ENCODE peak calls at places on chromosomes 7 and 10, in six cellular contexts. V is HepG2, Y is GM12878, K is H1, C is NT2/D1, H is K562. N is an unnamed sample.

GRCh38 chr10:132904169-132904813 is 38.1 kb downstream of the CFAP46 start:
- DNase-seq in V (peak; percentile 39), Y (no peak), K (peak; percentile 83), C (no peak), H (peak; percentile 53), N (peak; percentile 29)

GRCh38 chr7:101442426-101443070 is 79.9 kb downstream of the COL26A1 start:
- DNase-seq in V (no peak), Y (no peak), K (no peak), C (no peak), H (no peak), N (no peak)

GRCh38 chr7:3294432-3295100 is 6.5 kb upstream of the SDK1 start:
- DNase-seq in V (no peak), Y (no peak), K (peak; percentile 64), C (no peak), H (no peak), N (no peak)

GRCh38 chr10:22611425-22612111 is 102.8 kb downstream of the PIP4K2A start:
- DNase-seq in V (no peak), Y (peak; percentile 57), K (no peak), C (no peak), H (no peak), N (no peak)

GRCh38 chr10:35416628-35417625 is 80.6 kb downstream of the CCNY start:
- DNase-seq in V (no peak), Y (no peak), K (no peak), C (no peak), H (no peak), N (no peak)

GRCh38 chr7:132901241-132901640 is 180.6 kb downstream of the CHCHD3 start:
- DNase-seq in V (no peak), Y (no peak), K (no peak), C (no peak), H (no peak), N (no peak)

GRCh38 chr10:102280397-102281015 is 35.2 kb downstream of the GBF1 start:
- DNase-seq in V (no peak), Y (no peak), K (no peak), C (no peak), H (no peak), N (no peak)

GRCh38 chr7:7944619-7945282 is 23.8 kb upstream of the GLCCI1 start:
- DNase-seq in V (no peak), Y (peak; percentile 99), K (no peak), C (no peak), H (no peak), N (no peak)

GRCh38 chr10:118173326-118173725 is 126.6 kb upstream of the RAB11FIP2 start:
- DNase-seq in V (no peak), Y (no peak), K (no peak), C (no peak), H (no peak), N (no peak)

GRCh38 chr7:109844362-109844761 is 1246.6 kb upstream of the LRRN3 start:
- DNase-seq in V (peak; percentile 5), Y (no peak), K (no peak), C (no peak), H (no peak), N (peak; percentile 35)

GRCh38 chr7:21526007-21526406 is 16.8 kb upstream of the DNAH11 start:
- DNase-seq in V (peak; percentile 5), Y (no peak), K (no peak), C (peak; percentile 18), H (no peak), N (peak; percentile 4)

GRCh38 chr10:71921319-71922027 is 42.7 kb upstream of the CHST3 start:
- DNase-seq in V (no peak), Y (no peak), K (no peak), C (no peak), H (no peak), N (no peak)

GRCh38 chr10:69057951-69058297 is 30.0 kb upstream of the SRGN start:
- DNase-seq in V (no peak), Y (no peak), K (no peak), C (no peak), H (no peak), N (no peak)

GRCh38 chr7:132206594-132206993 is 369.7 kb downstream of the PLXNA4 start:
- DNase-seq in V (no peak), Y (no peak), K (no peak), C (peak; percentile 76), H (no peak), N (no peak)

GRCh38 chr7:104252409-104253134 is 44.8 kb upstream of the ORC5 start:
- DNase-seq in V (peak; percentile 12), Y (no peak), K (no peak), C (no peak), H (peak; percentile 14), N (peak; percentile 16)

GRCh38 chr10:79223001-79223345 is 124.3 kb upstream of the PPIF start:
- DNase-seq in V (no peak), Y (no peak), K (no peak), C (no peak), H (no peak), N (no peak)

GRCh38 chr10:123213192-123213591 is 59.0 kb downstream of the BUB3 start:
- DNase-seq in V (no peak), Y (no peak), K (peak; percentile 46), C (no peak), H (peak; percentile 8), N (no peak)

GRCh38 chr7:3067606-3068005 is 23.9 kb upstream of the CARD11 start:
- DNase-seq in V (no peak), Y (no peak), K (no peak), C (no peak), H (no peak), N (no peak)

DNA sequence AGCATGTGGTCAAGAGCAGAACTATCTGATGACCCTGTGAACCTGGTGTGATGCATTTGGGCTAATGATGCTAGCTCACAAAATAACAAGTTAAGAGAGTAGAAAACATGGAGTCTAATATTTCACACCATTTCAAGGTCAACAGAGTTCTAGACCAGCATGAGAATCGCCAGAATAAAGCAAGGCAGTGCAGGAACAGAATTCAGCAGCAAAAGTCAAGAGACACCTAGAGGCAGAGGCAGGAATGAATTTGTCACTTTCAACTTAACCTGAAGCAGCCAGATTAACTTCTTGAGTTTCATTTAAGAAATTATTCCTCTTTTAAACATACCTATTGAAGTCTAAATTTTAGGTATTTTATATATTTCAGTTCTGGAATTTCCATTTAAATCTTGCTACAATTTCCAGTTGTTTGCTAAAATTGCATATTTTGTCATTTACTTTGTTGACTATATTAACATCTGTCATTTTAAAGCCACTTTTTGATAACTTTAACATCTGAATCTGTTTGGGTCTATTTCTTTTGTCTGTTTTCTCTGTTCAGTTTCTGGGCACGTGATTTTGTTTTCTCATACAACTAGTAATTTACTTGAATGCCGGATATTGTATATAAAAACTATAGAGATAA is 44.2 kb upstream of the PRSS58 start:
- DNase-seq in V (no peak), Y (no peak), K (no peak), C (no peak), H (no peak), N (peak; percentile 22)
- TF ChIP-seq ZNF274 in V (no peak), Y (no peak), K (no peak), C (no peak), H (no peak), N (no peak)

DNA sequence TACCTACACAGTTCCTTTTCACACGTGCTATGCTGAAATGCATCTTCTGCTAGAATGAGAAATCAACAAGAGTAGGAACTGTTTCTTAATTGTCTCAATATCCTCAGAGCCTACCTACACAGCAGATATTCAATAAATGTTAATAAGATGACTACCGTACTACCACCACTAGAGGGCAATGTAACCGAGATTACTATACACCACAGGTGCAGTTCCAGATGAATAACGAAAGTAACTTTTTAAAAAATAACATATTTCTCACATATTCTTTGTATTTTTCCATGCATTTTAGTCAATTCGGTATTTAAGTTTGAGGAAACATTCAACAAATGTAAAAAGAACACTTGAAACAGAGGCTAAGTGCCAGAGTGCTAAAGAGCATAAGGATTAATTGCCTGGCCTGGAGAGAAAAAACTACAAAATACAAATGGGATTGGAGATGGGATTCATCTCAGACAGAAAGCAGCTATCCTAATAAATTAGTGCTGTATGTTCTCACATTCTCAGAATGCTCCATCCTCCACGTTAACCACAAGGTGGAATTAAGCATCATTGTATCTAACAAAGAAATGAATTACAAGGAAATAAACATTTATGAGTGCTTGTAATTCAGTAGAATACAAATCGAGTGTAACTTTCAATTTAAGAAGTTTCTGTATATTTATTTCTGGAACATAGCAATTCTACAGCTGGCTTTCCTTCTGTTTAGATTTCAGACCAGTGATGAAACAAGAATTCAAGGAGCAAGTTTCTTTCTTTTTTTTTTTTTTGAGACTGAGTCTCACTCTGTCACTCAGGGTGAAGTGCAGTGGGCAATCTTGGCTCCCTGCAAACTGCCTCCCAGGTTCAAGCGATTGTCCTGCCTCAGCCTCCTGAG is 20.3 kb upstream of the HECTD2 start:
- DNase-seq in V (peak; percentile 54), Y (no peak), K (no peak), C (no peak), H (peak; percentile 15), N (peak; percentile 37)
- TF ChIP-seq ZNF274 in V (no peak), Y (no peak), K (no peak), C (no peak), H (no peak), N (no peak)

GRCh38 chr7:68629-69028 is 123.7 kb upstream of the FAM20C start:
- DNase-seq in V (no peak), Y (no peak), K (no peak), C (no peak), H (peak; percentile 47), N (no peak)

GRCh38 chr7:66296-66695 is 126.1 kb upstream of the FAM20C start:
- DNase-seq in V (no peak), Y (no peak), K (no peak), C (no peak), H (no peak), N (no peak)

GRCh38 chr7:65554-65953 is 126.8 kb upstream of the FAM20C start:
- DNase-seq in V (no peak), Y (no peak), K (no peak), C (no peak), H (no peak), N (no peak)

GRCh38 chr7:66741-67140 is 125.6 kb upstream of the FAM20C start:
- DNase-seq in V (no peak), Y (no peak), K (no peak), C (no peak), H (no peak), N (no peak)

GRCh38 chr7:67738-68395 is 124.5 kb upstream of the FAM20C start:
- DNase-seq in V (no peak), Y (no peak), K (no peak), C (no peak), H (no peak), N (no peak)
- TF ChIP-seq ZNF274 in V (no peak), Y (no peak), K (no peak), C (no peak), H (no peak), N (no peak)

DNA sequence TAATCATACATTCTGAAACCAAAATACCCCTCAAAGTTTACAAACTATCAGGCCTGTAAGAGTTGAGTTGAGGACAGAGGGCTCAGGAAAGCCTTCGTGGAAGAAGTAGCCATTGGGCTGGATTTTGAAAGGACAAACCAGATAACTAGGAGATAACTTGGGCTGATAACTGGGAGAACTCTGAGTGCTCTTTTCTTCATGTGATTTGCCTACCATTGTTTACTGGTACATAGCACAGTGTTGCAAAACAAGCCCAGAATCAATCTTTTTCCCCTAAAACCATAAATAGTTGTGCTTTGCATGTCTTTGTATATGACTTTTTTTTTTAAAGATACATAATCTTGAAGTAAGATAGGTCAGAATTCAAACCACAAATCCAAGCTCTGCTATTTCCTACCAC is 106.7 kb upstream of the ITGB1 start:
- DNase-seq in V (no peak), Y (no peak), K (no peak), C (no peak), H (no peak), N (no peak)
- TF ChIP-seq ZNF274 in V (no peak), Y (no peak), K (no peak), C (no peak), H (no peak), N (no peak)